ENCODE peak calls at places on chromosomes 3 and 15, in five cellular contexts. M, F, P, B and G are unnamed samples.

GRCh38 chr15:89395996-89396395 is 61.4 kb upstream of the POLG start:
- DNase-seq in B (no peak), P (no peak), F (no peak), M (no peak), G (peak; percentile 90)

GRCh38 chr15:42064271-42064670 is 30.1 kb downstream of the PLA2G4D start:
- DNase-seq in M (no peak), F (no peak), B (no peak), P (no peak), G (no peak)

GRCh38 chr3:140499114-140499757 is 178.6 kb upstream of the TRIM42 start:
- DNase-seq in P (peak; percentile 7), F (peak; percentile 19), B (no peak), M (peak; percentile 12), G (no peak)

GRCh38 chr3:50502584-50503423 is 630 bp downstream of the CACNA2D2 start:
- DNase-seq in M (no peak), B (no peak), F (peak; percentile 82), P (no peak), G (no peak)

GRCh38 chr15:45326280-45326679 is 52.1 kb downstream of the GATM start:
- DNase-seq in P (no peak), F (no peak), B (no peak), M (no peak), G (no peak)

GRCh38 chr15:74956648-74957300 is at the start of gene RPP25:
- DNase-seq in P (peak; percentile 85), M (peak; percentile 27), B (no peak), F (peak; percentile 92), G (no peak)

GRCh38 chr15:75720787-75721461 is 8.3 kb upstream of the CSPG4 start:
- DNase-seq in B (no peak), F (peak; percentile 21), M (peak; percentile 50), P (peak; percentile 78), G (no peak)

GRCh38 chr3:149658444-149659172 is 783 bp upstream of the WWTR1 start:
- DNase-seq in M (no peak), F (peak; percentile 40), B (no peak), P (no peak), G (no peak)

GRCh38 chr15:80456517-80457497 is 52.6 kb downstream of the ARNT2 start:
- DNase-seq in F (no peak), M (no peak), P (no peak), B (no peak), G (no peak)

GRCh38 chr15:100602822-100603393 is 519 bp downstream of the ASB7 start:
- DNase-seq in P (peak; percentile 40), M (peak; percentile 10), F (peak; percentile 10), B (peak; percentile 31), G (peak; percentile 61)

GRCh38 chr3:45130476-45130875 is 15.7 kb downstream of the CDCP1 start:
- DNase-seq in F (no peak), P (no peak), M (no peak), B (no peak), G (no peak)

GRCh38 chr15:58182460-58183163 is 44.4 kb downstream of the AQP9 start:
- DNase-seq in F (peak; percentile 73), M (peak; percentile 37), P (peak; percentile 84), B (no peak), G (peak; percentile 10)

GRCh38 chr3:15359677-15360397 is 27.5 kb upstream of the SH3BP5 start:
- DNase-seq in F (no peak), M (no peak), B (no peak), P (no peak), G (no peak)

GRCh38 chr15:90191795-90192494 is 9.2 kb upstream of the SEMA4B start:
- DNase-seq in B (peak; percentile 70), P (peak; percentile 67), M (peak; percentile 90), F (peak; percentile 92), G (peak; percentile 63)

GRCh38 chr3:187025254-187025655 is 94.9 kb downstream of the ST6GAL1 start:
- DNase-seq in M (no peak), B (no peak), F (no peak), P (peak; percentile 35), G (no peak)

GRCh38 chr3:49906004-49906860 is 2.6 kb upstream of the MST1R start:
- DNase-seq in B (no peak), F (peak; percentile 87), P (peak; percentile 86), M (peak; percentile 33), G (peak; percentile 22)

GRCh38 chr3:127304121-127304744 is 16.4 kb upstream of the PRR20G start:
- DNase-seq in B (no peak), P (peak; percentile 9), F (peak; percentile 80), M (peak; percentile 69), G (no peak)

GRCh38 chr15:94083467-94083991 is 147.8 kb upstream of the MCTP2 start:
- DNase-seq in P (no peak), F (no peak), B (no peak), M (no peak), G (no peak)

GRCh38 chr15:48005921-48006541 is 114.8 kb upstream of the SLC24A5 start:
- DNase-seq in M (no peak), F (no peak), P (no peak), B (no peak), G (no peak)

GRCh38 chr3:193134895-193135294 is 106.1 kb upstream of the PLAAT1 start:
- DNase-seq in F (no peak), P (no peak), M (no peak), B (no peak), G (no peak)
- TF ChIP-seq REST in F (no peak), P (no peak), M (no peak), B (no peak), G (no peak)

DNA sequence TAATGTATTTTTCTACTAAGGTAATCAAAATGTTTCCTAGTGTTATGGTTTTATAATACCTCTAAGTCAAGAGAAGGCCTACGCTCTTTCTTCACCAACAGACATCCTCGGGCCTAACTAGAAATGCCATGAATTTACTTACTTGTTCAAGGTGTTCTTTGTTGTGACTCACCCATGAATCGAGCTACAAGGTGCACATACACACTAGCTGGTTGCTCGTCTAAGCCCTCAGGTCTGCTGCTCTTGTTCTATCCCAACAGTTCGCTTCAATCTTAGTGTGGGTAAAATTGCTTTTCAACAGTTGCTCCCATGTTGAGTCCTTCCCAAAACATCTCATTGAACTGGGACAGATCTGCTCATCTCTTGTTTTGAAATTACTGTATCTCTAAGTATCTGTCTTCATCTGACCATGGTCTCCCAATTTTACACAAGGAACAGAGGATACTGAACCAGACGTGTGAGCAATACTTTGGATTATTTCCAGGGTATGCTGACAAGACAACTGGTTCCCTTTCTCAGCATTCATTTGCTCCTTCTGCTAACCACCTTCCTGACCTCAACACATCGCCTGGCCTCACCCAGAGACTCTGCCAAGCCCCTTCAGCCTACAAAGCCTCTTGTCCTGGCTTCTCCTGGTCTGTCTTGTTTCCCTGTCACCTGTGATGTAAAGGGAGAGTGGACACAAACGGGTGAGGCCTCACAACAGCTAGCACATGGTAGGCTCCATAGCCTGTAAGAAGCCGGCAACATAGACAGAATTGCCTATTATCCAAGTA is 84.2 kb downstream of the NEDD4 start:
- DNase-seq in F (no peak), M (no peak), B (no peak), P (no peak), G (no peak)
- TF ChIP-seq GABPA in F (no peak), M (no peak), B (no peak), P (no peak), G (no peak)

DNA sequence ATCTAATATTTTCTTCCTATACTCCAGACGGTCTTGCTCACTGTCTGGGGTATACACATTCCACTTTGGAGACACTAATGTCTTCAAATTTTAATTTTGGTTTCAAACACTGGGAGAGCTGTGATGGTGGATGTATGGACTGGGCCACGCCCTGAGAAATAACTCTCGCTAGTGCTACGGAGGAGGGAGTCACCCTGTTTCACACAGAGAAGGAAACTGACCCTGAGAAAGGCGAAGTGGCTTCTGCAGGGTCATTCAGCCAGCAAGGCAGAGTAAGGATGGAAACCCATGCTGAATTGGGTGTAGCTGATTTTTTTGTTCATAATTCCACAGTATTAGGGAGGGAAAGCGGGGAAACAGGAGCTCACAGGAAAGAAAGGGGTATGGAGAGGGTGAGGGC is 8.6 kb upstream of the SKIC8 start:
- DNase-seq in F (no peak), P (peak; percentile 47), M (no peak), B (no peak), G (no peak)
- TF ChIP-seq REST in F (no peak), P (no peak), M (no peak), B (no peak), G (no peak)

DNA sequence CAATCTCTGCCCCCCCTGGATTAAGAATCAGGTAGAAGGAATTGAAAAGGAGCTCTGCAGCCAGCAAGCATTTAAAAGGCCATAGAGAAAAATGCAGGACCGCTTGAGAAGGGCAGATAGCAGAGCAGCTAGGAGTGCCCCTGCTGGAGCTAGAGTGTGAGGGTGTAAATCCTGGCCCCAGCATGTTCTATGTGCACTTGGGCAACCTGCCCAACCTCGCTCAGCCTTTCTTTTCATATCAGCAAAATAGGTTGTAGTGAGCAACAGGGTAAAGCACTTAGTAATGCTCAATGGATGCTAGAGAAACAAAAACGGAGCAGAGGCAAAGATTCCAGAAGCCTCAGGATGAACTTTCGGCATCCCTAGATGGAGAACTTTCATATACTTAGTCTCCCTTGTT is 25.0 kb upstream of the THBS1 start:
- DNase-seq in B (no peak), P (no peak), M (no peak), F (no peak), G (no peak)
- TF ChIP-seq GABPA in B (no peak), P (no peak), M (no peak), F (no peak), G (no peak)